ENCODE peak calls at places on chromosomes 2 and 18, in four cellular contexts. V, Z, N and O are unnamed samples.

GRCh38 chr2:177397501-177398289 is 5.1 kb downstream of the AGPS start:
- DNase-seq in V (no peak), Z (peak; percentile 93), N (no peak), O (no peak)

GRCh38 chr2:133123912-133124311 is 444.4 kb downstream of the NCKAP5 start:
- DNase-seq in V (no peak), Z (no peak), N (no peak), O (no peak)

GRCh38 chr2:181694271-181694670 is 14.0 kb upstream of the NEUROD1 start:
- DNase-seq in V (no peak), Z (no peak), N (no peak), O (no peak)

GRCh38 chr2:55118643-55119065 is 68.4 kb upstream of the RTN4 start:
- DNase-seq in V (no peak), Z (no peak), N (no peak), O (peak; percentile 58)

GRCh38 chr2:21253311-21254027 is 129.7 kb downstream of the TDRD15 start:
- DNase-seq in V (no peak), Z (no peak), N (no peak), O (no peak)

GRCh38 chr2:17373736-17374135 is 144.5 kb downstream of the RAD51AP2 start:
- DNase-seq in V (no peak), Z (peak; percentile 70), N (no peak), O (no peak)

GRCh38 chr18:48819276-48819675 is 131.5 kb downstream of the SMAD7 start:
- DNase-seq in V (no peak), Z (no peak), N (peak; percentile 3), O (no peak)

GRCh38 chr2:102059151-102059550 is 67.4 kb downstream of the IL1R2 start:
- DNase-seq in V (no peak), Z (peak; percentile 39), N (no peak), O (no peak)

GRCh38 chr2:37418956-37419355 is 74.5 kb downstream of the QPCT start:
- DNase-seq in V (no peak), Z (no peak), N (no peak), O (no peak)

GRCh38 chr2:46135936-46136335 is 161.3 kb upstream of the EPAS1 start:
- DNase-seq in V (no peak), Z (peak; percentile 94), N (no peak), O (peak; percentile 56)

GRCh38 chr2:101766871-101767739 is 69.6 kb downstream of the MAP4K4 start:
- DNase-seq in V (peak; percentile 64), Z (peak; percentile 91), N (no peak), O (peak; percentile 96)

GRCh38 chr18:10101293-10101701 is 187.5 kb downstream of the VAPA start:
- DNase-seq in V (peak; percentile 27), Z (no peak), N (no peak), O (peak; percentile 31)

GRCh38 chr18:55387139-55387984 is 200.6 kb downstream of the TCF4 start:
- DNase-seq in V (no peak), Z (no peak), N (peak; percentile 27), O (peak; percentile 13)

GRCh38 chr2:177572236-177572671 is 179.7 kb downstream of the AGPS start:
- DNase-seq in V (no peak), Z (peak; percentile 34), N (no peak), O (no peak)

GRCh38 chr18:11752116-11752911 is 63.2 kb downstream of the GNAL start:
- DNase-seq in V (peak; percentile 75), Z (no peak), N (peak; percentile 63), O (peak; percentile 80)

GRCh38 chr2:79375817-79376216 is 137.0 kb upstream of the CTNNA2 start:
- DNase-seq in V (no peak), Z (no peak), N (no peak), O (no peak)